ENCODE peak calls at places on chromosomes 3 and 15, in four cellular contexts. Q is heart left ventricle, Y is BJ, H is tibial artery. B is an unnamed sample. For H3K27me3, the result is how much of the 10 kb centered on the place peaks cover.

GRCh38 chr3:27287052-27287451 is 82.1 kb downstream of the NEK10 start:
- DNase-seq in Q (no peak), Y (no peak), H (no peak), B (no peak)

GRCh38 chr3:190883973-190884832 is 21.7 kb upstream of the GMNC start:
- DNase-seq in Q (no peak), Y (no peak), H (no peak), B (no peak)

GRCh38 chr3:195892355-195893120 is 15.8 kb downstream of the TNK2 start:
- DNase-seq in Q (peak), Y (no peak), H (peak), B (no peak)

GRCh38 chr15:62450061-62450460 is 285.0 kb upstream of the C2CD4B start:
- DNase-seq in Q (no peak), Y (no peak), H (no peak), B (no peak)

GRCh38 chr3:11212301-11212613 is 58.0 kb downstream of the HRH1 start:
- DNase-seq in Q (no peak), Y (no peak), H (no peak), B (no peak)

GRCh38 chr3:52128118-52128683 is 26.0 kb downstream of the POC1A start:
- DNase-seq in Q (no peak), Y (no peak), H (no peak), B (no peak)

GRCh38 chr15:70507772-70508351 is 255.5 kb downstream of the UACA start:
- DNase-seq in Q (no peak), Y (no peak), H (no peak), B (no peak)

GRCh38 chr3:31680072-31680870 is 147.5 kb downstream of the STT3B start:
- DNase-seq in Q (no peak), Y (no peak), H (no peak), B (no peak)

GRCh38 chr3:184620101-184620798 is 58.7 kb downstream of the EPHB3 start:
- DNase-seq in Q (no peak), Y (no peak), H (no peak), B (no peak)

GRCh38 chr3:181726351-181727121 is 14.8 kb downstream of the SOX2 start:
- DNase-seq in Q (no peak), Y (no peak), H (no peak), B (no peak)

GRCh38 chr15:34055868-34056595 is 17.0 kb upstream of the AVEN start:
- DNase-seq in Q (no peak), Y (peak), H (no peak), B (no peak)

GRCh38 chr3:195169011-195169410 is 101.9 kb downstream of the XXYLT1 start:
- DNase-seq in Q (no peak), Y (no peak), H (no peak), B (no peak)

GRCh38 chr3:187737401-187738088 is 7.7 kb downstream of the BCL6 start:
- DNase-seq in Q (peak), Y (no peak), H (peak), B (no peak)
- H3K27me3 ChIP-seq in Q (under half), Y (under half), H (under half), B (under half)

DNA sequence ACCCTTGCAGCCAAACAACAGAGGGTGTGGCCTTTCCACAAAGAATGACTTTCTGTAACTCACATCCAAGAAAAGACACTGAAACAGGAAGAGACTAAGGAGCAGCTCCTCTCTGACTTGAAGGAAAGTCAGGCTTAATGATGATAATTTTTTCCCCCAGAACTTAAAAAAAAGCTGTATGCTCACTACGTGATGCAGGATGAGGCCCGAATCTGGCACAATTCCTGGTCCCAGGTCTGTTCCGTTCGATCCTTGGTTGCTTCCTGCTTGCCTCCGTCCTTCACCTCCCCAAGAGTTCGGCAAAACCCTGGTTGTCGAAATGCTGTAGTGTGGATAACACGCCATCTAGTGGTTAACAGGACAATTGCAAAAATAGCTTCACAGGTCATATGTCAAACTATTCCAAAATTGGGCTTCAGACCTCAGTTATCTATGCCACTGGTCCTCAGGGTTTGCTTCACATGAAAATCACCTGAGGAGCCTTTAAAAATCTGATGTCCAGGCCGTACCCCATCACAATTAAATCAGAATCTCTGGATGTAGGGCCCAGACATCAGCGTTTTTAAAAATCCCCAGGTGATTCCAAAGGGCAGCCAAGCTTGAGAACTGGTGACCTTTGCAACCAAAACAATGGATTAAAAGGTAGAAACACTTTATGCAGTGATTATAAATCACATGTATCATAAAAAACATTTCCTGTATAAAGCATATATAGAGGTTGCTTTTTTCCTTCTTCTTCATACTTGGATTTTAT is 28.1 kb upstream of the SYNM start:
- DNase-seq in Q (peak), Y (peak), H (peak), B (peak)
- H3K4me3 ChIP-seq in Q (peak), Y (peak), H (peak), B (no peak)

GRCh38 chr15:68849477-68849876 is 28.8 kb upstream of the ANP32A start:
- DNase-seq in Q (no peak), Y (no peak), H (no peak), B (no peak)

GRCh38 chr15:68846851-68847439 is 26.2 kb upstream of the ANP32A start:
- DNase-seq in Q (no peak), Y (no peak), H (no peak), B (no peak)

GRCh38 chr15:68852466-68852865 is 31.8 kb upstream of the ANP32A start:
- DNase-seq in Q (no peak), Y (no peak), H (no peak), B (no peak)
- H3K27me3 ChIP-seq in Q (under half), Y (under half), H (under half), B (under half)

GRCh38 chr3:177898185-177898584 is 638.1 kb upstream of the KCNMB2 start:
- DNase-seq in Q (no peak), Y (no peak), H (no peak), B (no peak)
- H3K4me3 ChIP-seq in Q (no peak), Y (no peak), H (no peak), B (no peak)

GRCh38 chr3:147130461-147130860 is 275.9 kb downstream of the ZIC4 start:
- DNase-seq in Q (no peak), Y (peak), H (no peak), B (no peak)
- H3K27me3 ChIP-seq in Q (under half), Y (under half), H (under half), B (under half)

GRCh38 chr3:106836906-106837305 is 540.3 kb upstream of the CCDC54 start:
- DNase-seq in Q (no peak), Y (no peak), H (no peak), B (no peak)

GRCh38 chr3:106840319-106840718 is 536.9 kb upstream of the CCDC54 start:
- DNase-seq in Q (no peak), Y (no peak), H (no peak), B (no peak)

GRCh38 chr3:106842151-106842550 is 535.1 kb upstream of the CCDC54 start:
- DNase-seq in Q (no peak), Y (no peak), H (no peak), B (no peak)

GRCh38 chr3:106837616-106838015 is 539.6 kb upstream of the CCDC54 start:
- DNase-seq in Q (no peak), Y (no peak), H (no peak), B (no peak)

GRCh38 chr3:106839576-106840280 is 537.5 kb upstream of the CCDC54 start:
- DNase-seq in Q (no peak), Y (no peak), H (no peak), B (no peak)
- H3K4me3 ChIP-seq in Q (no peak), Y (no peak), H (no peak), B (no peak)

GRCh38 chr3:44003801-44004200 is 237.9 kb upstream of the TOPAZ1 start:
- DNase-seq in Q (no peak), Y (no peak), H (no peak), B (no peak)
- H3K27me3 ChIP-seq in Q (under half), Y (under half), H (half or more), B (under half)

GRCh38 chr15:37516628-37517027 is 416.3 kb upstream of the MEIS2 start:
- DNase-seq in Q (no peak), Y (no peak), H (no peak), B (no peak)
- H3K4me3 ChIP-seq in Q (no peak), Y (no peak), H (no peak), B (no peak)

B was measured in keratinocyte.